ENCODE peak calls at places on chromosomes 3 and 15, in six cellular contexts. N, E, W, O, Z and K are unnamed samples.

GRCh38 chr3:15151166-15151565 is 52.2 kb upstream of the RBSN start:
- DNase-seq in E (no peak), O (peak; percentile 2), W (no peak), Z (no peak), N (no peak), K (no peak)

GRCh38 chr3:30655187-30655812 is 48.9 kb downstream of the TGFBR2 start:
- DNase-seq in Z (peak; percentile 57), N (no peak), W (no peak), O (no peak), E (no peak), K (no peak)

GRCh38 chr3:153658151-153658550 is 463.0 kb upstream of the ARHGEF26 start:
- DNase-seq in W (no peak), N (no peak), Z (no peak), O (no peak), E (no peak), K (no peak)

GRCh38 chr3:129308636-129309035 is 30.0 kb downstream of the HMCES start:
- DNase-seq in E (no peak), O (no peak), N (no peak), Z (no peak), W (no peak), K (no peak)

GRCh38 chr15:43204016-43204901 is 16.6 kb downstream of the EPB42 start:
- DNase-seq in N (no peak), E (peak; percentile 45), O (peak; percentile 68), W (peak; percentile 71), Z (peak; percentile 62), K (peak; percentile 65)

GRCh38 chr15:75042730-75043508 is 19.5 kb downstream of the PPCDC start:
- DNase-seq in Z (peak; percentile 98), E (peak; percentile 86), W (peak; percentile 92), O (peak; percentile 31), N (no peak), K (peak; percentile 29)

GRCh38 chr3:152902141-152902669 is 67.3 kb downstream of the P2RY1 start:
- DNase-seq in E (no peak), N (no peak), Z (no peak), W (no peak), O (no peak), K (no peak)

GRCh38 chr3:41199866-41200668 is 762 bp downstream of the CTNNB1 start:
- DNase-seq in O (peak; percentile 33), N (no peak), W (peak; percentile 49), E (peak; percentile 51), Z (peak; percentile 63), K (peak; percentile 30)

GRCh38 chr15:98647026-98647773 is 1.1 kb upstream of the IGF1R start:
- DNase-seq in W (peak; percentile 81), E (peak; percentile 79), O (peak; percentile 56), Z (peak; percentile 81), N (no peak), K (peak; percentile 95)

GRCh38 chr3:32586361-32586760 is 15.7 kb upstream of the DYNC1LI1 start:
- DNase-seq in W (no peak), E (no peak), N (no peak), Z (no peak), O (no peak), K (peak; percentile 15)

GRCh38 chr3:100740207-100740606 is 30.9 kb downstream of the TFG start:
- DNase-seq in O (no peak), W (no peak), N (no peak), Z (no peak), E (no peak), K (no peak)

GRCh38 chr3:164306042-164306441 is 772.3 kb downstream of the SI start:
- DNase-seq in Z (no peak), N (no peak), E (no peak), W (no peak), O (no peak), K (no peak)